ENCODE peak calls at places on chromosomes 13 and 19, in four cellular contexts. Q is HEK293T; D is RCC 7860; Z is activated naive CD8-positive, alpha-beta T cell treated with anti-CD3 and anti-CD28 coated beads, Interleukin-2, amount 50 U/mL, for 24 hours. L is an unnamed sample.

GRCh38 chr13:36190771-36191170 is 23.6 kb downstream of the SOHLH2 start:
- DNase-seq in Z (no peak), D (no peak), Q (no peak), L (no peak)

GRCh38 chr13:45511310-45512147 is 46.8 kb downstream of the COG3 start:
- DNase-seq in Q (peak), D (peak), Z (no peak), L (no peak)

GRCh38 chr19:10871711-10872550 is 578 bp downstream of the CARM1 start:
- DNase-seq in Z (peak), D (no peak), Q (no peak), L (peak)

GRCh38 chr13:25365720-25366235 is 6.0 kb upstream of the ATP8A2 start:
- DNase-seq in Z (no peak), D (no peak), Q (no peak), L (no peak)

GRCh38 chr19:50510121-50510670 is 795 bp downstream of the JOSD2 start:
- DNase-seq in Z (no peak), D (no peak), Q (no peak), L (no peak)

GRCh38 chr19:1261863-1262686 is 7.1 kb upstream of the CIRBP start:
- DNase-seq in Z (no peak), D (peak), Q (no peak), L (peak)

GRCh38 chr13:38348890-38349289 is 761 bp upstream of the UFM1 start:
- DNase-seq in Q (peak), D (peak), Z (peak), L (no peak)

GRCh38 chr13:70107498-70108271 is at the start of gene ATXN8OS:
- DNase-seq in D (no peak), Q (no peak), Z (no peak), L (no peak)

GRCh38 chr13:99312493-99312883 is 5.3 kb upstream of the GPR183 start:
- DNase-seq in D (peak), Q (no peak), Z (no peak), L (no peak)

GRCh38 chr19:33482486-33482885 is 39.1 kb downstream of the PEPD start:
- DNase-seq in Z (no peak), Q (no peak), D (no peak), L (no peak)

GRCh38 chr19:13962738-13963602 is 10.7 kb downstream of the DCAF15 start:
- DNase-seq in D (no peak), Q (no peak), Z (no peak), L (no peak)

GRCh38 chr13:33172400-33172799 is 113.2 kb downstream of the STARD13 start:
- DNase-seq in Z (no peak), D (no peak), Q (no peak), L (no peak)

GRCh38 chr19:47486900-47487299 is 2.9 kb upstream of the KPTN start:
- DNase-seq in Z (peak), D (no peak), Q (no peak), L (no peak)